ENCODE peak calls at places on chromosomes 2 and 18, in ten cellular contexts. D is NCI-H345; Y is RCC 7860; Z is right cardiac atrium; J is H54; S is left lobe of liver; F is astrocyte of the cerebellum; T is hypothalamus; H is germinal center; N is central memory CD8-positive, alpha-beta T cell. U is an unnamed sample.

GRCh38 chr18:32582455-32582854 is 111.8 kb upstream of the GAREM1 start:
- DNase-seq in Y (no peak), Z (no peak), N (no peak), S (no peak), D (no peak), T (no peak), J (no peak), H (no peak), F (peak), U (no peak)

GRCh38 chr2:208179028-208179609 is 10.7 kb downstream of the C2orf80 start:
- DNase-seq in Y (no peak), F (no peak), Z (no peak), H (no peak), J (no peak), T (no peak), S (no peak), D (no peak), N (no peak), U (no peak)

GRCh38 chr18:45733535-45733934 is 9.6 kb downstream of the SLC14A1 start:
- DNase-seq in J (no peak), H (no peak), F (no peak), N (no peak), Z (no peak), S (no peak), T (no peak), Y (no peak), D (no peak), U (no peak)

GRCh38 chr2:43495727-43496126 is 100.1 kb downstream of the THADA start:
- DNase-seq in F (no peak), S (no peak), T (no peak), J (no peak), Y (no peak), D (no peak), Z (no peak), N (no peak), H (no peak), U (no peak)

GRCh38 chr18:9792565-9793226 is 84.6 kb downstream of the RAB31 start:
- DNase-seq in F (no peak), S (no peak), Z (no peak), T (no peak), N (no peak), J (no peak), D (no peak), Y (no peak), H (peak), U (no peak)

GRCh38 chr2:207086136-207086535 is 79.6 kb downstream of the KLF7 start:
- DNase-seq in H (no peak), D (no peak), T (no peak), S (no peak), Y (no peak), J (no peak), Z (peak), N (no peak), F (no peak), U (no peak)

GRCh38 chr2:27079233-27080139 is 1.1 kb downstream of the EMILIN1 start:
- DNase-seq in F (no peak), Y (no peak), T (no peak), S (no peak), J (no peak), N (no peak), Z (no peak), D (no peak), H (no peak), U (no peak)

GRCh38 chr2:11757101-11757500 is 10.7 kb downstream of the LPIN1 start:
- DNase-seq in D (peak), S (no peak), H (no peak), J (no peak), N (no peak), Y (no peak), T (no peak), Z (no peak), F (peak), U (no peak)

GRCh38 chr2:32009479-32010256 is 1.1 kb downstream of the MEMO1 start:
- DNase-seq in J (peak), F (no peak), D (peak), Y (no peak), Z (peak), N (peak), H (peak), S (peak), T (no peak), U (peak)

GRCh38 chr18:49499046-49499637 is 12.1 kb upstream of the C18orf32 start:
- DNase-seq in H (no peak), Z (no peak), T (no peak), F (no peak), Y (no peak), J (no peak), S (no peak), N (no peak), D (no peak), U (no peak)

GRCh38 chr2:71492112-71492511 is 38.8 kb downstream of the DYSF start:
- DNase-seq in S (no peak), Z (no peak), D (no peak), Y (no peak), J (no peak), T (no peak), N (no peak), F (no peak), H (no peak), U (no peak)

GRCh38 chr18:13225261-13225660 is 6.7 kb downstream of the LDLRAD4 start:
- DNase-seq in F (no peak), Y (no peak), D (no peak), N (no peak), H (no peak), Z (no peak), J (no peak), S (no peak), T (no peak), U (no peak)

GRCh38 chr18:55635439-55635838 is 47.4 kb upstream of the TCF4 start:
- DNase-seq in Z (no peak), T (no peak), F (no peak), Y (no peak), H (no peak), J (no peak), S (no peak), N (no peak), D (no peak), U (no peak)

GRCh38 chr18:48963555-48964480 is 13.1 kb upstream of the SMAD7 start:
- DNase-seq in H (no peak), Y (no peak), Z (no peak), T (no peak), J (no peak), N (no peak), S (no peak), D (no peak), F (no peak), U (no peak)

GRCh38 chr2:122704109-122704563 is 948.7 kb downstream of the TSN start:
- DNase-seq in T (no peak), Y (peak), F (no peak), H (no peak), J (no peak), D (no peak), N (no peak), S (no peak), Z (no peak), U (no peak)

GRCh38 chr2:120865656-120866055 is 130.0 kb downstream of the GLI2 start:
- DNase-seq in J (no peak), H (no peak), Y (no peak), F (no peak), D (no peak), N (no peak), T (no peak), Z (no peak), S (no peak), U (no peak)

GRCh38 chr2:12008425-12009061 is 262.1 kb downstream of the LPIN1 start:
- DNase-seq in N (no peak), D (no peak), S (no peak), J (no peak), Z (no peak), H (no peak), Y (peak), F (no peak), T (no peak), U (no peak)

U was measured in type B pancreatic cell.